ENCODE peak calls at places on chromosome 7, in seven cellular contexts. One of them, this sample, is unnamed.

GRCh38 chr7:92485974-92486373 is 8.2 kb upstream of the ERVW-1 start:
- DNase-seq in neural progenitor cell: no peak
- DNase-seq in AG08395: no peak
- DNase-seq in spleen: no peak
- DNase-seq in heart right ventricle: no peak
- DNase-seq in dermis microvascular lymphatic vessel endothelial cell: no peak
- DNase-seq in IMR-90: no peak
- DNase-seq in this sample: no peak

GRCh38 chr7:64102656-64103400 is 57.6 kb downstream of the ZNF727 start:
- DNase-seq in neural progenitor cell: no peak
- DNase-seq in dermis microvascular lymphatic vessel endothelial cell: no peak
- DNase-seq in heart right ventricle: no peak
- DNase-seq in AG08395: no peak
- DNase-seq in spleen: peak
- DNase-seq in IMR-90: no peak
- DNase-seq in this sample: no peak

GRCh38 chr7:155694846-155695245 is 50.4 kb downstream of the RBM33 start:
- DNase-seq in IMR-90: peak
- DNase-seq in dermis microvascular lymphatic vessel endothelial cell: no peak
- DNase-seq in neural progenitor cell: no peak
- DNase-seq in heart right ventricle: no peak
- DNase-seq in AG08395: peak
- DNase-seq in spleen: no peak
- DNase-seq in this sample: no peak

GRCh38 chr7:148983220-148984146 is 44.8 kb downstream of the PDIA4 start:
- DNase-seq in heart right ventricle: no peak
- DNase-seq in IMR-90: peak
- DNase-seq in spleen: peak
- DNase-seq in dermis microvascular lymphatic vessel endothelial cell: peak
- DNase-seq in AG08395: peak
- DNase-seq in neural progenitor cell: peak
- DNase-seq in this sample: no peak

GRCh38 chr7:8605227-8605626 is 171.8 kb downstream of the NXPH1 start:
- DNase-seq in heart right ventricle: no peak
- DNase-seq in dermis microvascular lymphatic vessel endothelial cell: no peak
- DNase-seq in IMR-90: no peak
- DNase-seq in spleen: no peak
- DNase-seq in AG08395: no peak
- DNase-seq in neural progenitor cell: no peak
- DNase-seq in this sample: no peak

GRCh38 chr7:82578430-82578829 is 134.9 kb upstream of the CACNA2D1 start:
- DNase-seq in AG08395: no peak
- DNase-seq in IMR-90: peak
- DNase-seq in dermis microvascular lymphatic vessel endothelial cell: peak
- DNase-seq in heart right ventricle: no peak
- DNase-seq in spleen: no peak
- DNase-seq in neural progenitor cell: no peak
- DNase-seq in this sample: no peak

GRCh38 chr7:93890041-93890463 is 501 bp downstream of the TFPI2 start:
- DNase-seq in IMR-90: peak
- DNase-seq in dermis microvascular lymphatic vessel endothelial cell: no peak
- DNase-seq in heart right ventricle: peak
- DNase-seq in neural progenitor cell: peak
- DNase-seq in AG08395: peak
- DNase-seq in spleen: peak
- DNase-seq in this sample: no peak

GRCh38 chr7:48084727-48085432 is 4.2 kb upstream of the UPP1 start:
- DNase-seq in AG08395: peak
- DNase-seq in spleen: peak
- DNase-seq in dermis microvascular lymphatic vessel endothelial cell: peak
- DNase-seq in IMR-90: peak
- DNase-seq in heart right ventricle: peak
- DNase-seq in neural progenitor cell: no peak
- DNase-seq in this sample: no peak

GRCh38 chr7:130324270-130324669 is 20.3 kb upstream of the CPA5 start:
- DNase-seq in heart right ventricle: no peak
- DNase-seq in dermis microvascular lymphatic vessel endothelial cell: no peak
- DNase-seq in AG08395: no peak
- DNase-seq in spleen: no peak
- DNase-seq in neural progenitor cell: no peak
- DNase-seq in IMR-90: no peak
- DNase-seq in this sample: no peak

GRCh38 chr7:129298268-129298893 is 73.6 kb downstream of the AHCYL2 start:
- DNase-seq in dermis microvascular lymphatic vessel endothelial cell: peak
- DNase-seq in neural progenitor cell: peak
- DNase-seq in heart right ventricle: peak
- DNase-seq in AG08395: peak
- DNase-seq in IMR-90: peak
- DNase-seq in spleen: no peak
- DNase-seq in this sample: peak

GRCh38 chr7:150311711-150312110 is 11.4 kb upstream of the LRRC61 start:
- DNase-seq in AG08395: no peak
- DNase-seq in spleen: no peak
- DNase-seq in heart right ventricle: no peak
- DNase-seq in IMR-90: no peak
- DNase-seq in neural progenitor cell: no peak
- DNase-seq in dermis microvascular lymphatic vessel endothelial cell: no peak
- DNase-seq in this sample: no peak

GRCh38 chr7:128910569-128910945 is at the start of gene KCP:
- DNase-seq in IMR-90: no peak
- DNase-seq in heart right ventricle: no peak
- DNase-seq in spleen: no peak
- DNase-seq in dermis microvascular lymphatic vessel endothelial cell: no peak
- DNase-seq in AG08395: no peak
- DNase-seq in neural progenitor cell: peak
- DNase-seq in this sample: no peak